ENCODE peak calls at places on chromosomes 13 and 19, in six cellular contexts. I, J, H, Q, P and X are unnamed samples.

GRCh38 chr13:99948411-99948810 is 23.2 kb downstream of the ZIC5 start:
- DNase-seq in I (no peak), J (no peak), H (no peak), Q (no peak), P (no peak), X (no peak)

GRCh38 chr13:98298599-98298998 is 121.5 kb upstream of the RNF113B start:
- DNase-seq in I (no peak), J (no peak), H (no peak), Q (no peak), P (no peak), X (no peak)

GRCh38 chr13:25085125-25085742 is 10.7 kb upstream of the PABPC3 start:
- DNase-seq in I (peak), J (no peak), H (peak), Q (no peak), P (no peak), X (peak)

GRCh38 chr13:73593199-73593765 is 534.5 kb downstream of the KLF5 start:
- DNase-seq in I (no peak), J (no peak), H (no peak), Q (no peak), P (no peak), X (no peak)

GRCh38 chr13:65353951-65354350 is 1876.2 kb downstream of the PCDH9 start:
- DNase-seq in I (no peak), J (no peak), H (no peak), Q (no peak), P (no peak), X (no peak)

GRCh38 chr13:50521750-50522149 is 321.7 kb downstream of the DLEU7 start:
- DNase-seq in I (peak), J (peak), H (no peak), Q (no peak), P (no peak), X (no peak)

GRCh38 chr19:17747205-17748098 is 3.8 kb upstream of the FCHO1 start:
- DNase-seq in I (peak), J (peak), H (peak), Q (peak), P (peak), X (peak)

GRCh38 chr19:18529782-18530181 is 7.9 kb upstream of the ELL start:
- DNase-seq in I (no peak), J (no peak), H (no peak), Q (no peak), P (no peak), X (no peak)

GRCh38 chr19:47109541-47110375 is 3.8 kb downstream of the ZC3H4 start:
- DNase-seq in I (peak), J (no peak), H (peak), Q (no peak), P (no peak), X (no peak)

GRCh38 chr13:112079696-112080095 is 12.7 kb downstream of the SOX1 start:
- DNase-seq in I (no peak), J (no peak), H (no peak), Q (no peak), P (no peak), X (no peak)

GRCh38 chr19:2064395-2064787 is 13.3 kb upstream of the MKNK2 start:
- DNase-seq in I (no peak), J (no peak), H (no peak), Q (no peak), P (no peak), X (no peak)

GRCh38 chr19:52941941-52942370 is 18.7 kb upstream of the ZNF888 start:
- DNase-seq in I (peak), J (peak), H (peak), Q (no peak), P (peak), X (peak)

GRCh38 chr13:25232937-25233515 is 54.3 kb downstream of the MTMR6 start:
- DNase-seq in I (peak), J (no peak), H (no peak), Q (no peak), P (no peak), X (no peak)

GRCh38 chr19:21483589-21484170 is 21.7 kb upstream of the ZNF429 start:
- DNase-seq in I (no peak), J (peak), H (peak), Q (peak), P (peak), X (peak)

GRCh38 chr19:17829855-17830566 is 8.7 kb upstream of the INSL3 start:
- DNase-seq in I (peak), J (peak), H (peak), Q (no peak), P (no peak), X (peak)

GRCh38 chr13:50230365-50230978 is 215.2 kb downstream of the KCNRG start:
- DNase-seq in I (peak), J (no peak), H (no peak), Q (no peak), P (no peak), X (no peak)

GRCh38 chr13:28501547-28501946 is 6.6 kb upstream of the FLT1 start:
- DNase-seq in I (no peak), J (no peak), H (no peak), Q (peak), P (no peak), X (no peak)

GRCh38 chr19:6481541-6482342 is at the start of gene DENND1C:
- DNase-seq in I (no peak), J (no peak), H (peak), Q (peak), P (no peak), X (peak)

GRCh38 chr19:35211545-35212230 is 16.9 kb downstream of the FAM187B start:
- DNase-seq in I (no peak), J (no peak), H (peak), Q (peak), P (peak), X (peak)
- TF ChIP-seq POLR2A in I (no peak), J (no peak), H (no peak), Q (no peak), P (no peak), X (no peak)

GRCh38 chr13:31891472-31891871 is 140.1 kb upstream of the FRY start:
- DNase-seq in I (no peak), J (no peak), H (no peak), Q (no peak), P (no peak), X (no peak)

GRCh38 chr13:31895687-31896086 is 135.9 kb upstream of the FRY start:
- DNase-seq in I (no peak), J (no peak), H (no peak), Q (no peak), P (no peak), X (no peak)

GRCh38 chr13:31894931-31895330 is 136.6 kb upstream of the FRY start:
- DNase-seq in I (no peak), J (no peak), H (no peak), Q (no peak), P (no peak), X (no peak)

GRCh38 chr13:31898383-31899071 is 133.0 kb upstream of the FRY start:
- DNase-seq in I (no peak), J (no peak), H (no peak), Q (no peak), P (no peak), X (no peak)

DNA sequence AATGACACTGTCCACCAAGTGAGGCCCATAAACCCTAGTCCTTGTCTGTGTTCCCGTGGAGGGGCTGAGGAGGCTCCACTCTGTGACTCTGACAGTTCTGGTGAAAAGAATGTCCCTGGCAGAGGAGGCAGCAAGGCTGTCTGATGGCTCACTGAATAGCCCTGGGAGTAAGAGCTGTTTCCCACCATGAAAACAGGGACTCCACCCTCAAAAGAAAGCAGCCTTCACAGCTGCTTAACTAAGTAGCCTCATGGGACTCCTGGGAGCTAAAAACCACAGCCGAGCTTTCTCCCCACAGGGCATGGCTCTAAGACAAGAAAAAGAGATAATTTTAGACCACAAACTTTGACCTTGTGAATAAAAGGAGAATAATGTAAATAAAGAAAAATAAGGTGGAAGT is 135.1 kb upstream of the FRY start:
- DNase-seq in I (peak), J (no peak), H (no peak), Q (no peak), P (no peak), X (peak)
- H3K27ac ChIP-seq in I (no peak), J (no peak), H (no peak), Q (peak), P (peak), X (no peak)

DNA sequence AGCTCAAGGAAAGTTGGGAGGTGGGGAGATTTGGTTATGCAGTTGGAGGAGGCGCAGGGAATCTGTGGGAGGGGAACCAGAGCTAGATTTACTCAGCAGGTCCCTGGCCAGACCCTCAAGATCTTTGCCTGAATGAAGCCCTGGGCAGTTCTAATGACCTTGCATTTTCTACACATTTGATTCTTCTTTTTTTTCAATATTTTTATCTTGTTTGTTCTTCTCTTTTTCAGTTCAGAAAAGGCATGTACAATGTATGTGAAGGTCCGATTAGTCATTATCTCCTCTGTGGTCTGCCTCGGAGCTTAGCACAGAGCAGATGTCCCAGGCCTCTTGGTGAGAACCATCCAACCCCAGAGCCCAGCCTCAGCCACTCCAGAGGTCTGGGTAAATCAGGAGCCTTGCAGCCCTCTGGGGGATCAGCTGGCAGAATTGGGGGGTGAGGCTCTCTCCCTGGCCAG is 24.2 kb downstream of the SERP2 start:
- DNase-seq in I (peak), J (no peak), H (no peak), Q (no peak), P (no peak), X (no peak)
- TF ChIP-seq POLR2A in I (no peak), J (no peak), H (no peak), Q (no peak), P (no peak), X (no peak)

DNA sequence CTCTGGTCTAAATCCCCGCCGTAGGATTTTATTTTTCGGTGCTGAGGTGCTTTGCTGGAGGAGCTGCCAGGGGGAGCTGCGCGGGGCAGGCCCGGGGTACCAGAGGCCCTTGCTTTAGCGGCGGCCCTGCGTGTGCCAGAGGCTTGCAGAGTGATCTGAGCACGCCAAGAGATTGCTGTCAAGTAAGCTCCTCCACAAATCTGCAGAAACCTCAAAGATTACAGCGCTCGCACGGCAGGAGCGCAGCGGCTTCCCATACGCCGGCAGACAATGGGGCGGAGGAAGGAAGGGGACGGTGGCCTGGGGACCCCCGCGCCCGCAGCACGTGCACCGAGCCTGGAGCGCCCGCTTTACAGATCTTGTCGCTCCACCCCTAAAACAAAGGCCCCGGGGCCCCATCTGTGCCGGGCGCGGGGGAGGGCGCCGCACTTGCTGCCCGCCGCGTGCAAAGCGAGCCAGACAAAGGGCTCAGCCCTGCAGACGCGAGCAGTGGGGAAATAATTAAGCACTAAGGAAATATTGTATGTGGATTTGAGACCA is 9.1 kb upstream of the C19orf12 start:
- DNase-seq in I (peak), J (no peak), H (no peak), Q (no peak), P (no peak), X (no peak)
- H3K27ac ChIP-seq in I (no peak), J (no peak), H (no peak), Q (no peak), P (no peak), X (no peak)

DNA sequence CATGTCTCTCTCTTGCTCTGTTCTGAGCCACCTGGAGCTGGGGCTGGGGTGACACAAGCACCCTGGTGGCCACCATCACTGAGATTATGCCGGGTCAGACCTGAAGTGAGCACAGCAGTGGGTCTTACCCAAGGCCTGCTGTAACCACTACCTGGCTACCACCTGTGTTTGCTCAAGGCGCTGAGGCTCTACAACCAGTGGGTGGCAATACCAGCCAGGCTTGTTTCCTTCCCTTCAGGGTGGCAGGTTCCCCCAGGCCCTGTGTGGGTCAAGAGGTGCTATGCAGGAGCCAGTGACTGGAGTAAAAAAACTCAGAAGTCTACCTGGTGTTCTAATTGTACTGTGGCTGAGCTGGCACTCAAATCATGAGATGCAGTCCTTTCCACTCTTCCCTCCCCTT is 8.0 kb upstream of the ZNF443 start:
- DNase-seq in I (no peak), J (no peak), H (no peak), Q (no peak), P (no peak), X (no peak)
- TF ChIP-seq POLR2A in I (no peak), J (no peak), H (no peak), Q (no peak), P (no peak), X (no peak)

GRCh38 chr13:46124967-46125933 is 20.4 kb upstream of the CPB2 start:
- DNase-seq in I (no peak), J (no peak), H (no peak), Q (no peak), P (no peak), X (no peak)
- H3K27ac ChIP-seq in I (no peak), J (no peak), H (no peak), Q (no peak), P (no peak), X (no peak)

GRCh38 chr19:55385236-55385748 is 440 bp upstream of the RPL28 start:
- DNase-seq in I (peak), J (peak), H (peak), Q (peak), P (peak), X (peak)

GRCh38 chr19:55386515-55386947 is 799 bp downstream of the RPL28 start:
- DNase-seq in I (no peak), J (no peak), H (no peak), Q (no peak), P (no peak), X (no peak)

GRCh38 chr19:55384576-55385235 is 614 bp upstream of the TMEM238 start:
- DNase-seq in I (no peak), J (no peak), H (peak), Q (no peak), P (peak), X (peak)

GRCh38 chr19:55383789-55384575 is at the start of gene TMEM238:
- DNase-seq in I (peak), J (peak), H (peak), Q (peak), P (peak), X (peak)

GRCh38 chr19:55385749-55386514 is at the start of gene RPL28:
- DNase-seq in I (peak), J (peak), H (peak), Q (peak), P (peak), X (peak)
- TF ChIP-seq POLR2A in I (peak), J (peak), H (peak), Q (peak), P (peak), X (peak)

GRCh38 chr13:45315520-45316167 is 25.3 kb downstream of the TPT1 start:
- DNase-seq in I (no peak), J (no peak), H (no peak), Q (no peak), P (no peak), X (no peak)

GRCh38 chr13:45306966-45307365 is 34.0 kb downstream of the TPT1 start:
- DNase-seq in I (no peak), J (no peak), H (no peak), Q (no peak), P (no peak), X (no peak)

GRCh38 chr13:45305079-45305478 is 35.9 kb downstream of the TPT1 start:
- DNase-seq in I (no peak), J (no peak), H (no peak), Q (no peak), P (no peak), X (no peak)

GRCh38 chr13:45314822-45315221 is 26.2 kb downstream of the TPT1 start:
- DNase-seq in I (no peak), J (no peak), H (no peak), Q (no peak), P (no peak), X (no peak)

DNA sequence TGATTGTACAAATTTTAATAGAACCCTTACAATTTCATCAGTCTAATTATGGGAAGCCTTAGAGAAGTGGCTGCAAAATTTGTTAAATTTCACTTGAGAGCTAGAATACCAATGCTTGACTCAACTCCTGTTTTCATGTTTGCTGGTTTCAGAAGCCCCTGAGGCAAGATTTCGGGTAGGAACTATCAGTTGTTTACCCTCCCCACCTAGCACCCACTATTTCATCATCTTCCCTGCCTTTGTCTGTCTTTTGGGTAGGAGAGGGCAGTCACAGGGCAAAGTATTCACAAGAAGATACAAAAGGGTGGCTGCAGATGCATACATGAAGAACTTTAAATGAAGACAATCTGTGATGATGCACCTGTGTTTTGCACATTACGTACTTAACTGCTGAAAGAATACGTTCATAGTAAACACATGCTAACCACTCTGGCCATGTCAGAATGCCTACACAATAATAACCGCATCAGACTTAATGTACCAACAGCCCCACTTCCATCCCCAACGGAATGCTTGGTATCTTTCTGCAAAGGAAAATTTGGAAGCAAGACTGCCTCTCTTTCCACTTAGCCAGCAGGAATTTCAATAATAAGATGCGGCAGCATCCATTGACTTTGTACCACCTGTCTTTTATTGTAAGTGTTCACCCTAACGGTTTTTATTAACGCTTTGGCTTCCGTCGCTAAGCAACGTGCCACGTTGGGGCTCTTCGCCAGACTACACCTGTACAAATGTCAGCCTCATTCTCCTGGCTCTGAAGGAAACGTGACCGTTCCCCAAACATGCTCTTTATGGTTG is 30.4 kb downstream of the TPT1 start:
- DNase-seq in I (no peak), J (no peak), H (no peak), Q (no peak), P (no peak), X (no peak)
- H3K27ac ChIP-seq in I (no peak), J (no peak), H (no peak), Q (no peak), P (no peak), X (no peak)

DNA sequence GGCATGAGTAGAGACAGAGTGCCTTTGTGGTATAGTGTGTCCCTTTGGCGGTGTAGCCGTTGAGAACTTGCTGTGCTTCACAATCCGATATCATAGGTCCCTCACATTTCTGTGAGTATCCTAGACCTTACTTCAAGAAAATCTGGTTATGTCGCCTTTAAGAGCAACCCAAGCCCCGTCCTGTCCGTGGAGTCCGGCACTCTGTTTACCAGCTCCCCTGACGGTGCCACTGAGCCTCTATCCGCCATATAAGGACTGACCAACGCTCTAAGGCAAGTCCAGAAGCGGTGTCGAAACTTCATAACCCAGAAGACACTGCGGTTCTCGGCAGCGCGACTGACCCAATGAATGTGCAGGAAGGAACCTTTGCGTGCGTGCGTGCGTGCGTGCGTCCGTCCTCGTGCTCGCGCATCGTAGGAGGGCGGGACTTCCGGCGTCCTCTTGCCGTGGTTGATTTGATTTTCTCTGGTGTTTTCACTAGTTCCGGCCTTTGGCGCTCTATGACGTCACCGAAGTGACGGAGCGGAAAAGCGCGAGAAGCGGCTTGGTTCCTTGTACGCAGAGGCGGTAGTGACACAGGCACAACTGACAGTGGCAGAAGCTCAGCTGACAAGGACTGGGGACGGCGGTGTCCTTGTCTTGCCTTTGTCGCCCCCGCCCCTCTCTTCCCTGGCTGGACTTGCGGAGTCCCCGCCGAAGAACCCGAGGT is at the start of the genes TRAPPC2B and ZNF547:
- DNase-seq in I (peak), J (peak), H (peak), Q (peak), P (peak), X (peak)
- TF ChIP-seq POLR2A in I (peak), J (peak), H (peak), Q (no peak), P (peak), X (no peak)

DNA sequence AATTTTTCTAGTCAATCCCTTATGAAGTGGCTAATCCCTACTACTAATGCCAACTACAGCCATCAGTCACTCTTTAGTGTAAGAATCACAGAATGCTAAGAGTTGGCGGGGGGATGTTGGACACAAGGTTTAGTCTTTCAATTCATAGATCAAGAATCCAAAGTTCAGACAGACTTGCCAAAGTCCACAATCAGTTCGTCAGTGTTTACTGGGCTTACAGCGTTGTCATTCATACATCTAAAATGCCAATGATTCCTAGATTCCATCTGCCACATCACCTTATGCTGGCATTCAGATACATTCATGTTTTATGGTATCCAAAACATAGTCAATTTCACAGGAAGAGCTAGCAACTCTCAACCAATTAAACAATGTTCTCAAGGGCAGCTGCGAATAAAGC is 18.1 kb downstream of the RCBTB2 start:
- DNase-seq in I (no peak), J (no peak), H (no peak), Q (no peak), P (no peak), X (no peak)
- H3K27ac ChIP-seq in I (no peak), J (no peak), H (no peak), Q (no peak), P (no peak), X (no peak)